ENCODE peak calls at places on chromosomes 11 and 22, in seven cellular contexts. One of them, this sample, is unnamed. For H3K4me1, the result is how much of the 10 kb centered on the place peaks cover.

GRCh38 chr11:128589998-128590397 is 2.6 kb upstream of the ETS1 start:
- DNase-seq in neural progenitor cell: no peak
- DNase-seq in fibroblast of lung: no peak
- DNase-seq in ovary: no peak
- DNase-seq in heart left ventricle: no peak
- DNase-seq in tibial nerve: no peak
- DNase-seq in foreskin keratinocyte: no peak
- DNase-seq in this sample: no peak

GRCh38 chr22:29617922-29618629 is 14.6 kb downstream of the NF2 start:
- DNase-seq in neural progenitor cell: no peak
- DNase-seq in fibroblast of lung: peak
- DNase-seq in ovary: no peak
- DNase-seq in heart left ventricle: no peak
- DNase-seq in tibial nerve: no peak
- DNase-seq in foreskin keratinocyte: peak
- DNase-seq in this sample: no peak

GRCh38 chr11:107606122-107606521 is 15.2 kb downstream of the ELMOD1 start:
- DNase-seq in neural progenitor cell: no peak
- DNase-seq in fibroblast of lung: no peak
- DNase-seq in ovary: no peak
- DNase-seq in heart left ventricle: no peak
- DNase-seq in tibial nerve: no peak
- DNase-seq in foreskin keratinocyte: no peak
- DNase-seq in this sample: no peak

GRCh38 chr22:22812031-22812905 is 75.3 kb upstream of the IGLL5 start:
- DNase-seq in neural progenitor cell: no peak
- DNase-seq in fibroblast of lung: no peak
- DNase-seq in ovary: no peak
- DNase-seq in heart left ventricle: no peak
- DNase-seq in tibial nerve: no peak
- DNase-seq in foreskin keratinocyte: no peak
- DNase-seq in this sample: no peak

GRCh38 chr11:10388096-10388495 is 67.0 kb upstream of the AMPD3 start:
- DNase-seq in neural progenitor cell: no peak
- DNase-seq in fibroblast of lung: no peak
- DNase-seq in ovary: no peak
- DNase-seq in heart left ventricle: no peak
- DNase-seq in tibial nerve: no peak
- DNase-seq in foreskin keratinocyte: no peak
- DNase-seq in this sample: no peak

GRCh38 chr11:34565417-34566208 is 52.0 kb upstream of the ELF5 start:
- DNase-seq in neural progenitor cell: peak
- DNase-seq in fibroblast of lung: no peak
- DNase-seq in ovary: no peak
- DNase-seq in heart left ventricle: no peak
- DNase-seq in tibial nerve: no peak
- DNase-seq in foreskin keratinocyte: no peak
- DNase-seq in this sample: no peak

GRCh38 chr11:103528046-103528445 is 418.8 kb downstream of the DYNC2H1 start:
- DNase-seq in neural progenitor cell: no peak
- DNase-seq in fibroblast of lung: peak
- DNase-seq in ovary: no peak
- DNase-seq in heart left ventricle: no peak
- DNase-seq in tibial nerve: no peak
- DNase-seq in foreskin keratinocyte: no peak
- DNase-seq in this sample: no peak

GRCh38 chr11:66020618-66021357 is 5.5 kb downstream of the CATSPER1 start:
- DNase-seq in neural progenitor cell: no peak
- DNase-seq in fibroblast of lung: peak
- DNase-seq in ovary: no peak
- DNase-seq in heart left ventricle: no peak
- DNase-seq in tibial nerve: no peak
- DNase-seq in foreskin keratinocyte: no peak
- DNase-seq in this sample: no peak

GRCh38 chr11:67289226-67289650 is at the start of gene ANKRD13D:
- DNase-seq in neural progenitor cell: no peak
- DNase-seq in fibroblast of lung: no peak
- DNase-seq in ovary: no peak
- DNase-seq in heart left ventricle: no peak
- DNase-seq in tibial nerve: no peak
- DNase-seq in foreskin keratinocyte: no peak
- DNase-seq in this sample: no peak

GRCh38 chr11:124315052-124315451 is 1.3 kb upstream of the OR8D1 start:
- DNase-seq in neural progenitor cell: no peak
- DNase-seq in fibroblast of lung: peak
- DNase-seq in ovary: no peak
- DNase-seq in heart left ventricle: no peak
- DNase-seq in tibial nerve: no peak
- DNase-seq in foreskin keratinocyte: peak
- DNase-seq in this sample: no peak

GRCh38 chr11:31795706-31796522 is 15.2 kb downstream of the PAX6 start:
- DNase-seq in neural progenitor cell: peak
- DNase-seq in fibroblast of lung: no peak
- DNase-seq in ovary: no peak
- DNase-seq in heart left ventricle: peak
- DNase-seq in tibial nerve: no peak
- DNase-seq in foreskin keratinocyte: no peak
- DNase-seq in this sample: no peak

GRCh38 chr11:44634401-44635281 is 69.2 kb downstream of the CD82 start:
- DNase-seq in neural progenitor cell: peak
- DNase-seq in fibroblast of lung: peak
- DNase-seq in ovary: peak
- DNase-seq in heart left ventricle: peak
- DNase-seq in tibial nerve: no peak
- DNase-seq in foreskin keratinocyte: no peak
- DNase-seq in this sample: peak

GRCh38 chr11:60485987-60486386 is 6.6 kb upstream of the MS4A12 start:
- DNase-seq in neural progenitor cell: peak
- DNase-seq in fibroblast of lung: no peak
- DNase-seq in ovary: no peak
- DNase-seq in heart left ventricle: no peak
- DNase-seq in tibial nerve: no peak
- DNase-seq in foreskin keratinocyte: no peak
- DNase-seq in this sample: no peak
- TF ChIP-seq CTCF in neural progenitor cell: peak
- TF ChIP-seq CTCF in fibroblast of lung: no peak
- TF ChIP-seq CTCF in ovary: no peak
- TF ChIP-seq CTCF in heart left ventricle: no peak
- TF ChIP-seq CTCF in tibial nerve: no peak
- TF ChIP-seq CTCF in foreskin keratinocyte: no peak
- TF ChIP-seq CTCF in this sample: no peak

GRCh38 chr11:16895306-16895705 is 118.9 kb downstream of the PLEKHA7 start:
- DNase-seq in neural progenitor cell: no peak
- DNase-seq in fibroblast of lung: no peak
- DNase-seq in ovary: no peak
- DNase-seq in heart left ventricle: no peak
- DNase-seq in tibial nerve: no peak
- DNase-seq in foreskin keratinocyte: no peak
- DNase-seq in this sample: no peak
- H3K4me1 ChIP-seq in neural progenitor cell: half or more
- H3K4me1 ChIP-seq in fibroblast of lung: under half
- H3K4me1 ChIP-seq in ovary: under half
- H3K4me1 ChIP-seq in heart left ventricle: under half
- H3K4me1 ChIP-seq in tibial nerve: under half
- H3K4me1 ChIP-seq in foreskin keratinocyte: under half
- H3K4me1 ChIP-seq in this sample: under half

GRCh38 chr11:61833926-61834277 is 5.8 kb downstream of the FADS2 start:
- DNase-seq in neural progenitor cell: no peak
- DNase-seq in fibroblast of lung: no peak
- DNase-seq in ovary: no peak
- DNase-seq in heart left ventricle: no peak
- DNase-seq in tibial nerve: no peak
- DNase-seq in foreskin keratinocyte: no peak
- DNase-seq in this sample: no peak
- TF ChIP-seq CTCF in neural progenitor cell: no peak
- TF ChIP-seq CTCF in fibroblast of lung: no peak
- TF ChIP-seq CTCF in ovary: no peak
- TF ChIP-seq CTCF in heart left ventricle: no peak
- TF ChIP-seq CTCF in tibial nerve: no peak
- TF ChIP-seq CTCF in foreskin keratinocyte: no peak
- TF ChIP-seq CTCF in this sample: no peak

DNA sequence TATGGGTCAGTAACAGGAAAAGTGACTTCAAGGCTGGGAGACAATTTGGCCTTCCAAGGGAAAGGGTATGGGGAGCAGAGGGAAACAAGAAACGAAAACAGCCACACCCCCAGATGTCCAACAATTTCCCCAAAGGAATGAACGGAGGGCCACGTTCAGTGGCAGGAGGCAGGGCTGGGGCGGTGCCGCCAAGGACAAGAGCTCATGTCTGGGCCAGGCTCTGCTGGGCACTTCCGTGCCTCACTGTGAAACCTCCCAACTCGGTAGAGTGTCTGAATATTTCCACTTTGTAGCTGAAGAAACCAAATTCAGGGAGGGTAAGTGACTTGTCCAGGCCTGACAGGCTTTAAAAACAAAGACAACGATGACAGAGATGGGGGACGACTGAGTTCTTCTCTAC is 11.9 kb downstream of the IFT27 start:
- DNase-seq in neural progenitor cell: no peak
- DNase-seq in fibroblast of lung: no peak
- DNase-seq in ovary: no peak
- DNase-seq in heart left ventricle: peak
- DNase-seq in tibial nerve: no peak
- DNase-seq in foreskin keratinocyte: no peak
- DNase-seq in this sample: no peak
- H3K4me1 ChIP-seq in neural progenitor cell: under half
- H3K4me1 ChIP-seq in fibroblast of lung: under half
- H3K4me1 ChIP-seq in ovary: under half
- H3K4me1 ChIP-seq in heart left ventricle: under half
- H3K4me1 ChIP-seq in tibial nerve: under half
- H3K4me1 ChIP-seq in foreskin keratinocyte: under half
- H3K4me1 ChIP-seq in this sample: under half

DNA sequence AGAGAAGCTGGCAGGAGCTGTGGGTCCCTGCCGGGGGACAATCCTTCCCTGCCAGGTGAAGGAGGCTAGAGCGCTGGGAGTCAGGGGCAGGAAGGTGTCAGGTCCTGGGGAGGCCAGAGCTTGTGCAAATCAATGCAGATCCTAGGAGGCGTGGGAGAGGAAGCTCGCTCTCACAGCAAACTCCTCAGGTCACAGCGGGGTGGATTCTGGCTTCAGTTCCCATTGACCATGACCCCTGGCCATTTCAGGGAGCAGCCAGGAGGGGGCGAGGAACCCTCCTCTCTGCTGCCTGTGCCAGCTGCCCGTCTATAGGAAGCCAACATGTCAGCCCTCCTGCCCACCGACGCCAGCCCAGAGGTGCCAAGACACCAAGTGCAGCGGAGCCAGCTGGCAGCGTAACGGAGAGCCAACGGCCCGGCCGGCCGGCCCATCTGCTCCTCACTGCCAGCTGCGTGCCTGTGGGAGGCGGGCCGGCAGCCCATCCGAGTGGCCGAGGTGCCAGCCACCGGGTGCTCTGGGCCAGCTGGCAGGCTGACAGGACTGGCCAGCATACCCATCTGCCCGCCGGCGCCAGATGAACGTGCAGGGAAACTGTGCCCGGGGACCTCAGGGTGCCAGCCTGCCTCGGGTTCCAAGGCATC is 374.9 kb downstream of the MIAT start:
- DNase-seq in neural progenitor cell: peak
- DNase-seq in fibroblast of lung: no peak
- DNase-seq in ovary: peak
- DNase-seq in heart left ventricle: peak
- DNase-seq in tibial nerve: no peak
- DNase-seq in foreskin keratinocyte: no peak
- DNase-seq in this sample: peak
- TF ChIP-seq CTCF in neural progenitor cell: peak
- TF ChIP-seq CTCF in fibroblast of lung: no peak
- TF ChIP-seq CTCF in ovary: no peak
- TF ChIP-seq CTCF in heart left ventricle: no peak
- TF ChIP-seq CTCF in tibial nerve: no peak
- TF ChIP-seq CTCF in foreskin keratinocyte: peak
- TF ChIP-seq CTCF in this sample: peak

GRCh38 chr11:68480855-68481510 is 20.4 kb downstream of the PPP6R3 start:
- DNase-seq in neural progenitor cell: no peak
- DNase-seq in fibroblast of lung: peak
- DNase-seq in ovary: no peak
- DNase-seq in heart left ventricle: no peak
- DNase-seq in tibial nerve: no peak
- DNase-seq in foreskin keratinocyte: no peak
- DNase-seq in this sample: no peak
- H3K4me1 ChIP-seq in neural progenitor cell: under half
- H3K4me1 ChIP-seq in fibroblast of lung: under half
- H3K4me1 ChIP-seq in ovary: under half
- H3K4me1 ChIP-seq in heart left ventricle: under half
- H3K4me1 ChIP-seq in tibial nerve: under half
- H3K4me1 ChIP-seq in foreskin keratinocyte: under half
- H3K4me1 ChIP-seq in this sample: under half

DNA sequence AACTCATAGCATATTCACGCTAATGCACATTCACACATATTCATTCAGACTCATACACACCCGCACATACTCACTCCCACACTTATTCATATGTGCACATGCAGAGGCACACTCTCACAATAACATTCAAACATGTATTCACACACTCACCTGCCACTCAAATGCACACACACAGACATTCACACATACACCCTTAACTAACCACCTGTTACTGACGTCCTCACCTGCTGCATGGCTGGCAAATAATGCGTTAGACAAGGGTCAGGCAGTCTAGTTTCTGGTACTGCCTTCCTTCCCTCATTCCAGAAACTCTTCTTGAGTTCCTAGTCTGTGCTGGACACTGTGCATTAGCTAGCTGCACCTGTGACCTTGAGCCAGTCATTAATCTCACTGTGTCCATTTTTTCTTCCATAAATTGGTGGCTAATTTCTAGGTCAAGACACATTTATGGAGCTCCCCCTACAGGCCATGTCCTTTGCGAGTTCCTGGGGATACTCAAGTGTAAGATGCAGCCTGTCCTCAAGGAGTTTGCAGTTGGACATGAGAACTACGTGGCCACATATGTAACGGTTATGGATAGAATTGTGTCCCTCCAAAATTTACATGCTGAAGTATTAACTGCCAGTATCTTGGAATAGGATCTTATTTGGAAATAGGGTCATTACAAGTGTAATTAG is 34.5 kb upstream of the SEZ6L start:
- DNase-seq in neural progenitor cell: no peak
- DNase-seq in fibroblast of lung: no peak
- DNase-seq in ovary: no peak
- DNase-seq in heart left ventricle: no peak
- DNase-seq in tibial nerve: no peak
- DNase-seq in foreskin keratinocyte: no peak
- DNase-seq in this sample: no peak
- TF ChIP-seq CTCF in neural progenitor cell: peak
- TF ChIP-seq CTCF in fibroblast of lung: no peak
- TF ChIP-seq CTCF in ovary: no peak
- TF ChIP-seq CTCF in heart left ventricle: no peak
- TF ChIP-seq CTCF in tibial nerve: no peak
- TF ChIP-seq CTCF in foreskin keratinocyte: peak
- TF ChIP-seq CTCF in this sample: no peak

GRCh38 chr22:26485991-26486390 is 2.3 kb downstream of the SRRD start:
- DNase-seq in neural progenitor cell: no peak
- DNase-seq in fibroblast of lung: no peak
- DNase-seq in ovary: no peak
- DNase-seq in heart left ventricle: no peak
- DNase-seq in tibial nerve: no peak
- DNase-seq in foreskin keratinocyte: no peak
- DNase-seq in this sample: no peak
- H3K4me1 ChIP-seq in neural progenitor cell: under half
- H3K4me1 ChIP-seq in fibroblast of lung: under half
- H3K4me1 ChIP-seq in ovary: under half
- H3K4me1 ChIP-seq in heart left ventricle: under half
- H3K4me1 ChIP-seq in tibial nerve: under half
- H3K4me1 ChIP-seq in foreskin keratinocyte: under half
- H3K4me1 ChIP-seq in this sample: under half

This sample was measured in thoracic aorta.